ENCODE peak calls at places on chromosomes 16 and 17, in eight cellular contexts. One of them, this sample, is unnamed.

GRCh38 chr17:73343168-73343634 is 31.4 kb upstream of the CDC42EP4 start:
- DNase-seq in activated CD4-positive, alpha-beta T cell treated with anti-CD3 and anti-CD28 coated beads, Interleukin-2, amount 50 U/mL, for 48 hours: no peak
- DNase-seq in activated CD4-positive, CD25-positive, alpha-beta regulatory T cell: no peak
- DNase-seq in lung microvascular endothelial cell: no peak
- DNase-seq in DMS79: peak; percentile 44
- DNase-seq in EL: peak; percentile 83
- DNase-seq in anterior cingulate cortex: peak; percentile 79
- DNase-seq in amniotic epithelial cell: peak; percentile 83
- DNase-seq in this sample: no peak

GRCh38 chr17:56891751-56892150 is 22.1 kb downstream of the TRIM25 start:
- DNase-seq in DMS79: no peak
- DNase-seq in activated CD4-positive, CD25-positive, alpha-beta regulatory T cell: peak; percentile 15
- DNase-seq in EL: no peak
- DNase-seq in amniotic epithelial cell: peak; percentile 21
- DNase-seq in anterior cingulate cortex: no peak
- DNase-seq in lung microvascular endothelial cell: peak; percentile 61
- DNase-seq in activated CD4-positive, alpha-beta T cell treated with anti-CD3 and anti-CD28 coated beads, Interleukin-2, amount 50 U/mL, for 48 hours: peak; percentile 69
- DNase-seq in this sample: peak; percentile 50

GRCh38 chr16:17832738-17833137 is 362.0 kb upstream of the XYLT1 start:
- DNase-seq in amniotic epithelial cell: peak; percentile 44
- DNase-seq in DMS79: no peak
- DNase-seq in EL: no peak
- DNase-seq in activated CD4-positive, alpha-beta T cell treated with anti-CD3 and anti-CD28 coated beads, Interleukin-2, amount 50 U/mL, for 48 hours: no peak
- DNase-seq in activated CD4-positive, CD25-positive, alpha-beta regulatory T cell: no peak
- DNase-seq in lung microvascular endothelial cell: no peak
- DNase-seq in anterior cingulate cortex: no peak
- DNase-seq in this sample: no peak

GRCh38 chr17:70108166-70108565 is 33.1 kb downstream of the KCNJ16 start:
- DNase-seq in DMS79: no peak
- DNase-seq in amniotic epithelial cell: no peak
- DNase-seq in anterior cingulate cortex: no peak
- DNase-seq in activated CD4-positive, CD25-positive, alpha-beta regulatory T cell: no peak
- DNase-seq in EL: no peak
- DNase-seq in activated CD4-positive, alpha-beta T cell treated with anti-CD3 and anti-CD28 coated beads, Interleukin-2, amount 50 U/mL, for 48 hours: no peak
- DNase-seq in lung microvascular endothelial cell: no peak
- DNase-seq in this sample: no peak

GRCh38 chr16:7744546-7745294 is 412.1 kb downstream of the RBFOX1 start:
- DNase-seq in activated CD4-positive, CD25-positive, alpha-beta regulatory T cell: no peak
- DNase-seq in EL: no peak
- DNase-seq in lung microvascular endothelial cell: no peak
- DNase-seq in amniotic epithelial cell: no peak
- DNase-seq in DMS79: no peak
- DNase-seq in anterior cingulate cortex: peak; percentile 43
- DNase-seq in activated CD4-positive, alpha-beta T cell treated with anti-CD3 and anti-CD28 coated beads, Interleukin-2, amount 50 U/mL, for 48 hours: no peak
- DNase-seq in this sample: no peak

GRCh38 chr16:69365901-69366300 is 14.3 kb upstream of the TMED6 start:
- DNase-seq in activated CD4-positive, CD25-positive, alpha-beta regulatory T cell: no peak
- DNase-seq in EL: no peak
- DNase-seq in DMS79: no peak
- DNase-seq in amniotic epithelial cell: peak; percentile 95
- DNase-seq in activated CD4-positive, alpha-beta T cell treated with anti-CD3 and anti-CD28 coated beads, Interleukin-2, amount 50 U/mL, for 48 hours: no peak
- DNase-seq in anterior cingulate cortex: no peak
- DNase-seq in lung microvascular endothelial cell: no peak
- DNase-seq in this sample: no peak

GRCh38 chr16:13036600-13036999 is 135.2 kb downstream of the SHISA9 start:
- DNase-seq in EL: peak; percentile 1
- DNase-seq in amniotic epithelial cell: peak; percentile 11
- DNase-seq in activated CD4-positive, alpha-beta T cell treated with anti-CD3 and anti-CD28 coated beads, Interleukin-2, amount 50 U/mL, for 48 hours: peak; percentile 26
- DNase-seq in DMS79: no peak
- DNase-seq in activated CD4-positive, CD25-positive, alpha-beta regulatory T cell: no peak
- DNase-seq in lung microvascular endothelial cell: peak; percentile 40
- DNase-seq in anterior cingulate cortex: no peak
- DNase-seq in this sample: no peak

GRCh38 chr17:21301593-21302550 is 17.4 kb downstream of the MAP2K3 start:
- DNase-seq in lung microvascular endothelial cell: no peak
- DNase-seq in EL: no peak
- DNase-seq in anterior cingulate cortex: no peak
- DNase-seq in activated CD4-positive, CD25-positive, alpha-beta regulatory T cell: no peak
- DNase-seq in DMS79: no peak
- DNase-seq in activated CD4-positive, alpha-beta T cell treated with anti-CD3 and anti-CD28 coated beads, Interleukin-2, amount 50 U/mL, for 48 hours: no peak
- DNase-seq in amniotic epithelial cell: no peak
- DNase-seq in this sample: no peak

GRCh38 chr17:8922451-8922850 is 43.1 kb downstream of the PIK3R5 start:
- DNase-seq in DMS79: no peak
- DNase-seq in EL: peak; percentile 95
- DNase-seq in activated CD4-positive, CD25-positive, alpha-beta regulatory T cell: no peak
- DNase-seq in amniotic epithelial cell: peak; percentile 89
- DNase-seq in activated CD4-positive, alpha-beta T cell treated with anti-CD3 and anti-CD28 coated beads, Interleukin-2, amount 50 U/mL, for 48 hours: no peak
- DNase-seq in lung microvascular endothelial cell: no peak
- DNase-seq in anterior cingulate cortex: no peak
- DNase-seq in this sample: no peak